ENCODE peak calls at places on chromosomes 16 and 17, in four cellular contexts. F, M, R and J are unnamed samples.

GRCh38 chr16:1105888-1106620 is 10.0 kb upstream of the C1QTNF8 start:
- DNase-seq in M (peak), R (peak), F (peak), J (peak)

GRCh38 chr17:66285149-66285548 is 17.3 kb upstream of the PRKCA start:
- DNase-seq in F (no peak), M (no peak), R (no peak), J (no peak)

GRCh38 chr17:59807892-59808509 is 84.7 kb downstream of the TUBD1 start:
- DNase-seq in R (no peak), F (no peak), M (no peak), J (no peak)

GRCh38 chr16:8872071-8872470 is 3.3 kb upstream of the CARHSP1 start:
- DNase-seq in M (no peak), F (no peak), R (no peak), J (no peak)

GRCh38 chr16:57863434-57864160 is 61.3 kb upstream of the KIFC3 start:
- DNase-seq in F (peak), M (peak), R (peak), J (peak)

GRCh38 chr16:58148526-58148925 is 19.3 kb upstream of the CFAP20 start:
- DNase-seq in F (no peak), R (no peak), M (no peak), J (no peak)

GRCh38 chr17:29663155-29663554 is 40.4 kb upstream of the CORO6 start:
- DNase-seq in M (no peak), F (peak), R (peak), J (peak)

GRCh38 chr17:60592750-60593149 is 7.2 kb upstream of the PPM1D start:
- DNase-seq in F (no peak), M (no peak), R (no peak), J (no peak)

GRCh38 chr16:78444-79145 is 570 bp downstream of the MPG start:
- DNase-seq in M (peak), F (no peak), R (peak), J (peak)

GRCh38 chr17:29151567-29151966 is 28.6 kb downstream of the MYO18A start:
- DNase-seq in R (peak), M (peak), F (peak), J (peak)

GRCh38 chr16:17518441-17518840 is 47.7 kb upstream of the XYLT1 start:
- DNase-seq in M (peak), R (peak), F (no peak), J (no peak)

GRCh38 chr17:46978489-46979022 is 497 bp downstream of the RPRML start:
- DNase-seq in R (no peak), F (peak), M (no peak), J (peak)

GRCh38 chr17:13735444-13735843 is 133.7 kb upstream of the HS3ST3A1 start:
- DNase-seq in R (peak), F (peak), M (no peak), J (no peak)

GRCh38 chr16:72471317-72471716 is 299.4 kb upstream of the PMFBP1 start:
- DNase-seq in M (no peak), R (no peak), F (no peak), J (no peak)

GRCh38 chr16:69725480-69726312 is 664 bp downstream of the NQO1 start:
- DNase-seq in R (no peak), F (peak), M (no peak), J (no peak)

GRCh38 chr16:57444711-57445110 is 2.5 kb downstream of the CIAPIN1 start:
- DNase-seq in R (peak), F (no peak), M (no peak), J (peak)

GRCh38 chr16:85399583-85400284 is 213.4 kb upstream of the GSE1 start:
- DNase-seq in F (no peak), R (no peak), M (no peak), J (no peak)

DNA sequence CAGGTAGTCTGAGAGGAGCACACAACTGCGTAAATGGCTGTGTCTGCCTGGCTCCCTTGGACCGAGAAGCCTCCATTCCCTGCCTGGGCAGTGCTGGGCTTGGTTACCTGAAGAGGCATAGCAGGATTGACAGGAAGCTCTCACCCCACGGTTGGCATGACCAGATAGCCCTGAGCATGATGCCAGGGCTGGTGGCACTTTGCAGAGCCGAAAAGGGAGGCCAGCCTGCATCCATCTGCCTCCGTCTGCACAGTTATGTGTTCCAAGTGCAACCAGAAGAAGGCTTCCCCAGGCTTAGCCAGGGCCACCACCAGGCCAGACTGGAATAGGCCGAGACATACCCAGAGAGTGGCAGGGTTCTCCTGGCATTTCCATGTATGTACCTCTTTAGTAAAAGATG is 36.6 kb downstream of the GNAO1 start:
- DNase-seq in R (no peak), M (no peak), F (no peak), J (no peak)
- H3K23ac ChIP-seq in R (no peak), M (no peak), F (no peak), J (no peak)

DNA sequence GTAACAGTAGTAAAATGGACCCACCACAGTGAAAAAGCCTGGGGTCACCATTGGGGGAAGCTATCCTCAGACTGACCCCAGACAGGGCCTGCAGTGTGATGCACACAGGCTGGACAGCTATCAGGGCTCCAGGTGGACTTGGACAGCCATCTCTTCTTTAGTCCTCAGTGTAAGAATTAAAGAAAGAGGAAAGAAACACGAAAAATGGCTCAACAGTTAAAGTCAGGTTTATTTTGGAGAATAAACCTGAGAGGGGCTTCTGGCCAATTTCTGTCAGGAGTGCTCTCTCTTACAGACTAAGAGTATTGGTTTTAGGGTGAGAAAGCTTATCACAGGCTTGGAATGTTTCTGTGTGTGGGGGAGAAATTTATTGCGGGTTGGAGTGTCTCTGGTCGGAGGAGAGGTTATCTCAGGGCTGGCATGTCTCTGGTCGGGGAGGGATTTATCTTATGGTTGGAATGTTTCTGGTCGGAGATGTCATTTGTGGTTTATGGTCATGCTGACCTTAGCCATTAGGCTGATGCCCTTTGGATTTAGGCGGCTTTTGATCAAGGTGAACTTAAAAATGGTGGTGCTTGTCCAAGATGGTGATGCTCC is 10.8 kb upstream of the B4GALNT2 start:
- DNase-seq in R (no peak), F (no peak), M (no peak), J (no peak)
- H3K23ac ChIP-seq in R (no peak), F (no peak), M (no peak), J (no peak)

DNA sequence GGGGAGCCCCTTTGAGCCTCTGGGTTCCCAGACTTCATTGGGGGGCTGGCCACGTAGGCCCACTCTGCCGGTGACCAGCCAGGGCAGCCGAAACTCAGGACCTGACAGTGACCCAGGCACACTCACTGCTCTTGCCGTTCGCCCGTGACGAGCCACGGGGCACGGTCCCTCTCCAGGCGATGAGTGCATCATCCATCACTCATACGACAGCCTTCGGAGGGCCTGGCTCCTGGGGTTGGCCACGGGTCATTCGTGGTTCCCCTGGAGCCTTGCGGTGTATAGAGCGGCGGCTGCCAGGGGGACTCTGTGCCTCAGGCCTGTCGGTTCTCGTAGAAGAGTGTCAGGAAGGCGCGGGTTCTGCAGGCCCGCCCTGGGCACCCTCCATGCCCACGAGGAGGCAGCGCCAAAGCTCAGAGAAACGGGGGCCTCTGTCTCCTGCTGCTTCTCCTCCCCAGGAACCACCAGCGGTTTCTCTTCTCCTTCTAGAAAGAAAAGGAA is 11.2 kb upstream of the NUDT16L1 start:
- DNase-seq in F (no peak), M (no peak), R (no peak), J (no peak)
- H3K23ac ChIP-seq in F (no peak), M (no peak), R (no peak), J (no peak)

GRCh38 chr16:74558873-74559272 is 48.0 kb downstream of the GLG1 start:
- DNase-seq in F (no peak), M (peak), R (no peak), J (no peak)

GRCh38 chr16:74557275-74557674 is 49.6 kb downstream of the GLG1 start:
- DNase-seq in M (no peak), F (no peak), R (no peak), J (no peak)

GRCh38 chr16:74561626-74562025 is 45.3 kb downstream of the GLG1 start:
- DNase-seq in M (no peak), R (peak), F (no peak), J (no peak)

GRCh38 chr16:74560912-74561311 is 46.0 kb downstream of the GLG1 start:
- DNase-seq in R (no peak), M (no peak), F (no peak), J (no peak)

DNA sequence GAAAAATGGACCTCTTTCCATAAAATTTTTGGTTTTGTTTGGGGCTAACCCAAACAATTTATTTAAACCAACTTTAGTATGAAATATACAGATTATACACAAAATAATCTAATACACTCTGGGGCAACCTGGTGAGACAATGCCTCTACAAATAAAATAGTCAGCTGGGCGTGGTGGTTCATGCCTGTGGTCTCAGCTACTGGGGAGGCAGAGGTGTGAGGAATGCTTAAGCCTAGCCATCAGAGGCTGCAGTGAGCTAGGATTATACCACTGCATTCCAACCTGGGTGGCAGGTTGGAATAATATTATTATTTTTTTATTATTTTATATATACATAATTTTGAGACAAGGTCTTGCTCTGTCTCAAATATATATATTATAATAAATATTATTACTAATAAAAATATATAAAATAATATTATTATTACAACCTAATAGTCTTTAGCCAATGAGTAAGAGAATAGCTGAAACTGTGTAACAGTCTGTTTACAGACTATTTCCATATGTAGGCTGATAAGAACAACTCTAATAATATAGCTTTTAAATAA is 50.5 kb downstream of the GLG1 start:
- DNase-seq in R (no peak), M (no peak), F (no peak), J (no peak)
- H3K23ac ChIP-seq in R (no peak), M (no peak), F (no peak), J (no peak)

GRCh38 chr17:16653367-16654041 is at the start of gene ZNF624:
- DNase-seq in M (peak), R (peak), F (peak), J (peak)
- H3K23ac ChIP-seq in M (no peak), R (peak), F (no peak), J (no peak)

DNA sequence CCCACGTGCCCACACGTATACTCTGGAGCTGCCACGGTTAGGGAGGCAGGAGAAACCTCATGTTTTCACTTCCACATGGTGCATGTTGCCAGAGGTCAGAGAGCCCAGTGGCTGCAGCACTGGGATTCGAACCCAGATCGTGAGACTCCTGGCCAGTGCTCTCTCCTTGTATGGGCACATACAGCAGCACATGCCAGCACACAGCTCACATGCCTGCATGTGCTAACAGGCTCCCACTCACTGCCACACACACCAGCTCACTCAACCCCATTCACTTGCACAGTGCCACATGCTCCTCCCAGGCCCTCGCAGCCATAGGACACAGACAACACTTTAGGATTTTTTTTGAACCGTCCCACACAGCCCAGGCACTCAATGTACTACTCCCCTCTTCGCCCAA is 49.5 kb upstream of the MRPS23 start:
- DNase-seq in M (no peak), F (no peak), R (no peak), J (peak)
- H3K23ac ChIP-seq in M (no peak), F (no peak), R (peak), J (no peak)